ENCODE peak calls at places on chromosomes 12 and 14, in four cellular contexts. G is lower lobe of right lung, I is mammary epithelial cell, U is GM12878. P is an unnamed sample. For H3K36me3, the result is how much of the 10 kb centered on the place peaks cover.

GRCh38 chr14:24297190-24297964 is 2.2 kb downstream of the DHRS1 start:
- DNase-seq in G (no peak), I (peak), U (no peak), P (peak)

GRCh38 chr12:116094475-116094874 is 183.0 kb downstream of the MED13L start:
- DNase-seq in G (no peak), I (no peak), U (no peak), P (no peak)

GRCh38 chr14:58239259-58240210 is 5.1 kb upstream of the PSMA3 start:
- DNase-seq in G (peak), I (peak), U (peak), P (peak)

GRCh38 chr14:54652188-54652889 is 85.4 kb downstream of the SAMD4A start:
- DNase-seq in G (peak), I (peak), U (no peak), P (peak)

GRCh38 chr12:870378-870777 is 79.1 kb downstream of the RAD52 start:
- DNase-seq in G (no peak), I (no peak), U (no peak), P (no peak)

GRCh38 chr12:17216156-17216555 is 610.2 kb upstream of the LMO3 start:
- DNase-seq in G (no peak), I (no peak), U (no peak), P (no peak)

GRCh38 chr12:30106204-30106603 is 322.5 kb upstream of the TMTC1 start:
- DNase-seq in G (no peak), I (no peak), U (no peak), P (no peak)

GRCh38 chr12:26287666-26288408 is 92.5 kb downstream of the SSPN start:
- DNase-seq in G (no peak), I (peak), U (no peak), P (no peak)

GRCh38 chr14:33070474-33070873 is 131.8 kb downstream of the NPAS3 start:
- DNase-seq in G (no peak), I (no peak), U (no peak), P (no peak)

GRCh38 chr14:69713976-69714716 is 52.8 kb upstream of the SRSF5 start:
- DNase-seq in G (no peak), I (no peak), U (no peak), P (no peak)

GRCh38 chr14:38143651-38144505 is 63.8 kb upstream of the SSTR1 start:
- DNase-seq in G (no peak), I (no peak), U (no peak), P (no peak)

GRCh38 chr12:120257041-120257821 is 8.3 kb downstream of the PXN start:
- DNase-seq in G (no peak), I (peak), U (no peak), P (peak)

GRCh38 chr12:108634225-108634795 is 616 bp upstream of the SELPLG start:
- DNase-seq in G (peak), I (no peak), U (no peak), P (no peak)

GRCh38 chr12:1920971-1921370 is 2.5 kb upstream of the CACNA2D4 start:
- DNase-seq in G (peak), I (no peak), U (no peak), P (peak)

GRCh38 chr14:74402264-74403251 is 23.5 kb downstream of the SYNDIG1L start:
- DNase-seq in G (peak), I (no peak), U (no peak), P (no peak)

GRCh38 chr14:39431416-39432178 is 636 bp downstream of the FBXO33 start:
- DNase-seq in G (peak), I (peak), U (no peak), P (peak)

GRCh38 chr14:74557691-74558090 is 54.3 kb downstream of the LTBP2 start:
- DNase-seq in G (no peak), I (no peak), U (no peak), P (no peak)

GRCh38 chr14:80356413-80356812 is 145.1 kb upstream of the DIO2 start:
- DNase-seq in G (no peak), I (no peak), U (no peak), P (peak)

GRCh38 chr14:91244501-91244901 is at the start of gene GPR68:
- DNase-seq in G (no peak), I (no peak), U (no peak), P (peak)

GRCh38 chr12:54394281-54394719 is 9.8 kb upstream of the ZNF385A start:
- DNase-seq in G (no peak), I (peak), U (no peak), P (peak)

GRCh38 chr12:123444396-123445026 is 8.0 kb upstream of the RILPL2 start:
- DNase-seq in G (no peak), I (peak), U (no peak), P (no peak)

GRCh38 chr12:31906581-31907286 is 52.5 kb upstream of the RESF1 start:
- DNase-seq in G (peak), I (no peak), U (no peak), P (no peak)

GRCh38 chr12:69688021-69688420 is 11.1 kb downstream of the BEST3 start:
- DNase-seq in G (no peak), I (peak), U (no peak), P (no peak)

GRCh38 chr12:86914716-86915115 is 658.5 kb upstream of the MGAT4C start:
- DNase-seq in G (no peak), I (peak), U (no peak), P (peak)

GRCh38 chr14:104140463-104141331 is 2.3 kb downstream of the KIF26A start:
- DNase-seq in G (peak), I (no peak), U (no peak), P (no peak)

GRCh38 chr12:6368906-6369525 is 6.3 kb downstream of the SCNN1A start:
- DNase-seq in G (peak), I (no peak), U (no peak), P (no peak)

GRCh38 chr12:108418162-108418561 is 79.1 kb upstream of the CMKLR1 start:
- DNase-seq in G (no peak), I (no peak), U (no peak), P (no peak)

DNA sequence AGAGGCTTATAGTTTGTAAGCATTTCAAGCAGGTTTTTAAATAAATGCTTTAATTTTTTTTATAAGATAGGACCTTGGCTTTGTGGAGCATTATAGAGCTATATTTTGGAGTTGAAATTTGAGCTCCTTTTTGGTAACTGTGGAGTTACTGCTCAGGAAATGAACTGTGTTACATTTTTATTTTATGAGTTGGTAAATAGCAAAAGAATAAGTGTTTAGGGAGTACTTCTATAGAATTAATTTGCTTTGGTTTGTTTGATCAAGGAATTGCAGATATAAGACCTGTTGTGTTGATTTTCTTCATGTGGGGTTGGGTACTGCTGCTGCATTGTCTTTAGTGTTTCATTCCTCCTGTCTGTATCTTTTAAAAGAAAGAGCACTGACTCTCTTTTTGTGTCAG is 3.5 kb downstream of the ATP2A2 start:
- DNase-seq in G (no peak), I (no peak), U (no peak), P (no peak)
- H3K36me3 ChIP-seq in G (under half), I (under half), U (under half), P (under half)

GRCh38 chr12:105113094-105113493 is 5.6 kb downstream of the WASHC4 start:
- DNase-seq in G (no peak), I (no peak), U (no peak), P (no peak)
- H3K36me3 ChIP-seq in G (half or more), I (under half), U (under half), P (under half)

DNA sequence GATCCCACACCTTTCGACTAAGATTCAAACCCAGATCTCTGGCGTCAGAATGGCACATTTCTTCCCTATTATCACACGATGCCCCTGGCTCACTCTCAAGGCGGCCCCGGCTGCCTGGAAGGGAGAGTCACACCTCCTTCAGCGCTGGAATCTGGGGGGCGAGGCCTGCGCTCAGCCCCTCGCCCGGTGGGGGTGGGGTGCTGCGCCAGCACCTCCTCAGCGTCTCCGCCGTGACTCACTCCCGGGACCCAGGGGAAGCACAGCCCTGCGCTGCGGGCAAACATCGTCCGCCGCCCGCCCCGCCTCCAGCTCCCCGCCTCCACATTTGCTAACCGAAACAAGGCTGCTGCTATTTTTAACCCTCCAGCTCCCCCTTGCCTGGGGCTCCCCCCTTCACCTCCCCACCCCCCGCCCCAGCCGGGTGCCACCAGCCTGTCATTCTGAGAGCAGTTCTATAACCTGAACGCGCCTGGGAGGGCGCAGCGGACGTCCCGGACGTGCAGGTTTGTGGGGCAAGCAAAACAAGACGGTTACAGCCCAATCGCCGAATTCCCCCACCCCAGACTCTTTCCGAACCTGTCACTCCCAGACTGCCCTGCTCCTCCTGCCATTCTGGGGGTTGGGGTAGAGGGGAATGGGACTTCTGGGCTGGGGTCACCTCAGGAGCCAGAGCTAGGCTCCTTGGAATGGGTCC is 6.8 kb downstream of the HDAC7 start:
- DNase-seq in G (peak), I (peak), U (peak), P (peak)
- H3K36me3 ChIP-seq in G (under half), I (under half), U (under half), P (under half)

GRCh38 chr12:4535871-4536270 is 2.8 kb upstream of the RAD51AP1 start:
- DNase-seq in G (no peak), I (no peak), U (no peak), P (no peak)
- H3K36me3 ChIP-seq in G (under half), I (under half), U (under half), P (under half)

DNA sequence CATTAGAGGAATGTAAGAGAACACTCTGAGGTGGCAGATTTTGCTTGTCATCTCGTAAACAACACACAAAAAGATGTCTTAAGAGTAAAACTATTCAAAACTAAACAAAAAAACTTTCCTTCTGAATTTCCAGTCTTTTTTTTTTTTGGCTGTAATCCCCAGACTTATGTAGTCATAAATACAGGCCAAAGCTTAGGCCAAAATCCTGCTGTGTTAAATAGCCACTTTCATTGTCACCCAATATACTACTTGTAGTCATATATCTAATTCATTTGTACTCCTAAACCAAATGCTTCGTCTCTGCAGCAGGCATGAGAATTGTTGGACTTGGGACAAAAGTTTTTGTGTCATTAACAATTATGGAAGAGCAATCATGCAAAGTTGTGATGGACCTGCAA is 103.5 kb upstream of the ATF1 start:
- DNase-seq in G (no peak), I (no peak), U (no peak), P (no peak)
- H3K36me3 ChIP-seq in G (under half), I (under half), U (under half), P (under half)

DNA sequence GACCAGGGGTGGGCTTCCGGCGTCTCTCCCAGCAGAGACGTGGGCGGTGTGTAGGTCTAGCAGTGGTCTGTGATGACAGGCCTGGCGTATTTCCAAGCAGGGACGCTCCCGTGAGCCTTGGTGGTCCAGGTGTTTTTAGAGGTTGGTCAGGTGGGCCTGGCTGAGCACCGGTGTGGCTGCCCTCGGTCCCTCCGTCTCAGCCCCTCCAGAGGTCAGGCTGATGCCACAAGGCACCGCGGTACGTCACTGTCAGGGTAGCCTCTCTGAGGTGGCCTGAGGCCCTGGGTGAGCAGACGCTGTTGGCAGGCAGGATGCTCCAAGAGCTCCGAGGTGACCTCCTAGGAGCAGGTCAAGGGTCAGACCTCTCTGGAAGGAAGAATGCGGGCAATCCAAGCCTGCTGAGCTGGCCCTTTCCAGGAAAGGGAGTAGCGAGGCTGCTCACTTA is 13.6 kb downstream of the MTA1 start:
- DNase-seq in G (peak), I (no peak), U (no peak), P (no peak)
- H3K36me3 ChIP-seq in G (under half), I (under half), U (under half), P (under half)

DNA sequence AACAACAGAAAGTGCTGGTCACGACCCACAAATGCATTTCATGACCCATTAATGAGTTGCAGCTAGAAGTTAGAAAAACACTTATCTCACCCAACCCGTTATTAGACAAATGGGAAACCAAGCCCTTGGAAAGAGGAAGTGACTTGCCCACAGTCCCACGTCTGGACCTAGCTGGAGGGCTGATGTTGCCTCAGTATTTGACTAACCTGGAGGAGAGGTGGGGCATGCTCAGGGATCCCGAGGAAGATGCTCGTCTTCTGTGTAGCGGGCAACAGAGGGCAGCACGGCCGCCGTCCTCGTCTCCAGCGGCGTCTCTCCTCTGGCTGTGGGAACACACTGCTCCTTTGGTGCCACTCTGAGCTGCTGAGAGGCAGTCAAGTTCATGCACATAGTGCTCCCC is 12.7 kb downstream of the CCND2 start:
- DNase-seq in G (no peak), I (no peak), U (no peak), P (peak)
- H3K36me3 ChIP-seq in G (half or more), I (half or more), U (half or more), P (under half)

GRCh38 chr12:112176321-112177010 is 51.1 kb downstream of the TRAFD1 start:
- DNase-seq in G (no peak), I (no peak), U (no peak), P (no peak)
- H3K36me3 ChIP-seq in G (half or more), I (under half), U (under half), P (under half)

GRCh38 chr12:46256942-46257341 is 11.9 kb downstream of the SLC38A1 start:
- DNase-seq in G (no peak), I (no peak), U (no peak), P (no peak)
- H3K36me3 ChIP-seq in G (under half), I (under half), U (under half), P (under half)